ENCODE peak calls at places on chromosomes 1 and 21, in five cellular contexts. R, L, C, M and G are unnamed samples.

GRCh38 chr1:32338637-32339145 is 2.7 kb upstream of the MARCKSL1 start:
- DNase-seq in R (no peak), L (no peak), C (peak), M (no peak), G (no peak)

GRCh38 chr1:109802136-109802900 is 38.6 kb upstream of the EPS8L3 start:
- DNase-seq in R (no peak), L (no peak), C (peak), M (no peak), G (no peak)

GRCh38 chr21:42594616-42595280 is 58.7 kb upstream of the PDE9A start:
- DNase-seq in R (no peak), L (no peak), C (no peak), M (no peak), G (no peak)

GRCh38 chr1:109579044-109579443 is 30.6 kb downstream of the GNAI3 start:
- DNase-seq in R (no peak), L (no peak), C (no peak), M (no peak), G (no peak)

GRCh38 chr1:47696911-47697441 is 259.1 kb downstream of the FOXD2 start:
- DNase-seq in R (peak), L (no peak), C (peak), M (no peak), G (no peak)

GRCh38 chr1:178509608-178510007 is 3.3 kb upstream of the TEX35 start:
- DNase-seq in R (no peak), L (no peak), C (no peak), M (no peak), G (no peak)

GRCh38 chr1:234271243-234271606 is 102.0 kb upstream of the COA6 start:
- DNase-seq in R (no peak), L (peak), C (no peak), M (no peak), G (no peak)

GRCh38 chr1:39491146-39491921 is at the start of gene BMP8A:
- DNase-seq in R (no peak), L (peak), C (peak), M (peak), G (peak)

GRCh38 chr1:98914547-98914946 is 90.1 kb downstream of the PLPPR5 start:
- DNase-seq in R (no peak), L (no peak), C (no peak), M (no peak), G (no peak)

GRCh38 chr1:55506686-55507577 is 291.8 kb upstream of the USP24 start:
- DNase-seq in R (no peak), L (no peak), C (peak), M (no peak), G (no peak)

GRCh38 chr21:38277501-38278111 is 20.8 kb downstream of the KCNJ15 start:
- DNase-seq in R (peak), L (no peak), C (peak), M (no peak), G (no peak)

GRCh38 chr1:19429611-19430010 is 55.7 kb downstream of the CAPZB start:
- DNase-seq in R (no peak), L (no peak), C (no peak), M (no peak), G (no peak)

GRCh38 chr1:53303175-53303574 is 24.7 kb downstream of the LRP8 start:
- DNase-seq in R (no peak), L (no peak), C (no peak), M (no peak), G (no peak)

GRCh38 chr1:234970371-234970730 is 158.3 kb downstream of the TOMM20 start:
- DNase-seq in R (no peak), L (no peak), C (no peak), M (no peak), G (no peak)

GRCh38 chr1:37588939-37589338 is 6.8 kb downstream of the GNL2 start:
- DNase-seq in R (no peak), L (no peak), C (no peak), M (no peak), G (no peak)

GRCh38 chr1:38015978-38016640 is 3.6 kb downstream of the UTP11 start:
- DNase-seq in R (no peak), L (no peak), C (no peak), M (no peak), G (no peak)

GRCh38 chr1:56563045-56563444 is 16.3 kb downstream of the PLPP3 start:
- DNase-seq in R (no peak), L (no peak), C (no peak), M (no peak), G (no peak)

GRCh38 chr1:200307755-200308066 is 102.1 kb downstream of the ZNF281 start:
- DNase-seq in R (no peak), L (no peak), C (no peak), M (no peak), G (no peak)

GRCh38 chr1:168801032-168801745 is 72.2 kb upstream of the DPT start:
- DNase-seq in R (no peak), L (no peak), C (no peak), M (no peak), G (no peak)

GRCh38 chr1:115976062-115976899 is at the start of gene SLC22A15:
- DNase-seq in R (peak), L (peak), C (peak), M (peak), G (peak)
- TF ChIP-seq CTCF in R (no peak), L (no peak), C (no peak), M (peak), G (no peak)

DNA sequence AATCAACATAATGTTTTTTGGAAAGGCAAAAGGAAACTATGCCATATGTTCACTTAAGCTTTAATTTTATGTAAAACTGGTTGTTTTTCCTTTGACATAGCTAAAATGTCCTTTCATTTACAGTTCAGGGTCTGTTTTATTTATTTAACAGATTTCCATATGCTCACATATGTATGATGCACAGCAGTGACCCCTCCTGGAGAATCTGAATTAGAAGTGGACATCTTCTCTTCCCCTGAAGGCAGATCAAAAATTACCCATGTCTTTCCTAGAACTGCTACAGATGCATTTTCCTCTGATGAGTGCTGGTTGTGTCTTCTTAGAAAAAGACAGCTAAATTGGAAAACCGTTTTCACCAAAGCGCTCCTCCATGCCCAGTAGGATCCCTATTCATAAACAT is 143.6 kb upstream of the USH2A start:
- DNase-seq in R (no peak), L (no peak), C (no peak), M (no peak), G (no peak)
- TF ChIP-seq CTCF in R (no peak), L (peak), C (no peak), M (peak), G (no peak)

GRCh38 chr1:185670187-185670627 is 64.0 kb upstream of the HMCN1 start:
- DNase-seq in R (peak), L (no peak), C (no peak), M (no peak), G (peak)
- TF ChIP-seq CTCF in R (peak), L (no peak), C (peak), M (peak), G (no peak)

DNA sequence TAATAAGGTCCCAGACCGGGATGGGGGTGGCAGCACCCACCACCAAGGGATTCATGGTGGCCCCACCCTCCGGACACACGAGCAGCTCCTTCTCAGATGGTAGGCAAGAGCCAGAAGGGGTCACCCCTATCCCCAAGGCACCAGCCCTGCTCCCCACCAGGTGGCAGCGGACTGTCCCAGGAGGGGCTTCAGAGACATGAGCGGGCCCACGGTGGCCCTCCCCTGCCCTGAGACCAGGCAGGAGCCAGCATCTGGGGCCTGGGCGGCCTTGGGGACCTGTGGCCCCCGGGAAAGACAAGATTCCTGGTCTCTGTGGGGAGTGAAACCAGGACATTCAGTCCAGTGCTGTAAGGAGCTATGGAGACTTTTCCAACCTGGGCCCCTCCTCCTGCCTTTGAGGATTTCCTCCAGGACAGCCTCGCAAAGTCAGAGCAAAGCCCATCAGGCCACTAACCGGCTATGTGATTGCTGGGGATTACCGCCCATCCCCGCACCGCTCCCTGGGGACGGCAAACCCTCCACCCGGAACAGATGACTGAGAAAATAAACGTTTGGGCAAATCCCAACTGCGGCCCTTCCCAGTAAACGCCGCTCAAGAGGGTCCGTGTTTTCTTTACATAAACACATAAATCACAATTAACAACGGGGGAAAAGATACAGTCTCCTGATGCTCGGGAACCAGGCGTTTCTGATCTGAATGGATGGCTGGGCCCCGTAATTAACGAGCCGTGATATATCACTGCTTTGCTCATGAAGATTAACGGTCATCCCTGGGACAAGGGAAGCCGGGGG is 50.9 kb upstream of the ARHGEF16 start:
- DNase-seq in R (no peak), L (no peak), C (no peak), M (no peak), G (peak)
- TF ChIP-seq CTCF in R (no peak), L (no peak), C (no peak), M (peak), G (peak)

GRCh38 chr1:231284441-231284840 is 43.4 kb downstream of the GNPAT start:
- DNase-seq in R (no peak), L (no peak), C (no peak), M (no peak), G (no peak)
- TF ChIP-seq CTCF in R (no peak), L (no peak), C (no peak), M (no peak), G (no peak)

DNA sequence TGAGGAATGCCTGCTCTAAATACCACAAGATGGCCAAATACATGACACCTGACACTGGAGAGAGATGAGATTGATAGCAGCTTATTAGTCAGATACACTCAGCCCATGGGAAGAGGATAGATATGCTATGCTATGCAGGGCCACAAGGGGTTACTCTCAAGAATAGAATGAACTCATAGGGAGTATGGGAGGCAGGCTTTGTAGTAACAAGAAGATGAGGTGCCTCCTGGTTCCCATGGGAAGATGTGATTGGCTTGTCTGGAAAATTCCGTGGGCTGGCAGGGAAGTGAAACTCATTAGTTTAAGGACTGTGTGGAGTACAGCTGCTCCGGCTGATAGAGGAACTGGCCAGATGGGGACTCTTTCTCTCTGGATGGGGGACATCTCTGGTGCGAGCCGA is 16.5 kb downstream of the CCDC30 start:
- DNase-seq in R (no peak), L (no peak), C (no peak), M (no peak), G (peak)
- TF ChIP-seq CTCF in R (no peak), L (no peak), C (no peak), M (no peak), G (peak)